ENCODE peak calls at places on chromosomes 6 and 20, in ten cellular contexts. H is sigmoid colon, E is lower lobe of right lung, B is gastrocnemius medialis, R is ovary, W is NB4, Z is Peyer's patch, Q is OCI-LY7, J is GM06990, O is K562. V is an unnamed sample.

GRCh38 chr6:70860044-70860443 is 96.8 kb downstream of the B3GAT2 start:
- DNase-seq in H (no peak), E (no peak), B (no peak), R (no peak), W (no peak), Z (no peak), Q (no peak), J (no peak), O (no peak), V (no peak)

GRCh38 chr20:21179796-21180195 is 53.9 kb downstream of the KIZ start:
- DNase-seq in H (no peak), E (no peak), B (no peak), R (no peak), W (no peak), Z (no peak), Q (no peak), J (no peak), O (no peak), V (no peak)

GRCh38 chr6:34362176-34362575 is 30.3 kb downstream of the NUDT3 start:
- DNase-seq in H (no peak), E (no peak), B (no peak), R (no peak), W (no peak), Z (no peak), Q (no peak), J (no peak), O (no peak), V (no peak)

GRCh38 chr6:44737829-44738528 is 350.5 kb downstream of the CDC5L start:
- DNase-seq in H (no peak), E (no peak), B (no peak), R (no peak), W (no peak), Z (no peak), Q (no peak), J (peak), O (no peak), V (peak)

GRCh38 chr6:110874880-110875547 is 429 bp downstream of the AMD1 start:
- DNase-seq in H (peak), E (peak), B (no peak), R (peak), W (peak), Z (peak), Q (peak), J (peak), O (no peak), V (peak)

GRCh38 chr20:46954490-46955038 is 59.9 kb downstream of the EYA2 start:
- DNase-seq in H (peak), E (no peak), B (peak), R (no peak), W (peak), Z (no peak), Q (no peak), J (no peak), O (no peak), V (no peak)

GRCh38 chr20:52150440-52151258 is 40.9 kb downstream of the ZFP64 start:
- DNase-seq in H (no peak), E (no peak), B (no peak), R (no peak), W (peak), Z (no peak), Q (peak), J (no peak), O (peak), V (peak)

GRCh38 chr6:3133515-3133914 is 15.0 kb downstream of the BPHL start:
- DNase-seq in H (no peak), E (no peak), B (no peak), R (no peak), W (no peak), Z (no peak), Q (no peak), J (no peak), O (no peak), V (no peak)

GRCh38 chr20:50510706-50511401 is 671 bp downstream of the PTPN1 start:
- DNase-seq in H (no peak), E (peak), B (no peak), R (no peak), W (peak), Z (peak), Q (no peak), J (no peak), O (no peak), V (no peak)

GRCh38 chr20:50981714-50982048 is 23.1 kb downstream of the MOCS3 start:
- DNase-seq in H (no peak), E (no peak), B (no peak), R (no peak), W (no peak), Z (no peak), Q (no peak), J (no peak), O (no peak), V (no peak)

GRCh38 chr20:53037621-53038020 is 65.5 kb downstream of the TSHZ2 start:
- DNase-seq in H (no peak), E (no peak), B (no peak), R (no peak), W (no peak), Z (no peak), Q (no peak), J (peak), O (no peak), V (no peak)

GRCh38 chr20:33532753-33533459 is 43.0 kb downstream of the CBFA2T2 start:
- DNase-seq in H (no peak), E (no peak), B (no peak), R (no peak), W (no peak), Z (no peak), Q (no peak), J (no peak), O (no peak), V (no peak)

GRCh38 chr6:47455533-47456209 is 21.9 kb upstream of the CD2AP start:
- DNase-seq in H (no peak), E (no peak), B (no peak), R (no peak), W (no peak), Z (no peak), Q (no peak), J (peak), O (no peak), V (peak)

GRCh38 chr20:63102720-63103375 is 96.1 kb upstream of the BHLHE23 start:
- DNase-seq in H (peak), E (peak), B (no peak), R (no peak), W (no peak), Z (peak), Q (no peak), J (peak), O (no peak), V (peak)

GRCh38 chr20:25066386-25066785 is 8.4 kb upstream of the ACSS1 start:
- DNase-seq in H (no peak), E (no peak), B (peak), R (peak), W (no peak), Z (peak), Q (no peak), J (no peak), O (no peak), V (no peak)

GRCh38 chr6:106608080-106608668 is 21.1 kb downstream of the RTN4IP1 start:
- DNase-seq in H (no peak), E (no peak), B (no peak), R (no peak), W (peak), Z (no peak), Q (peak), J (peak), O (peak), V (peak)

GRCh38 chr6:70103798-70104197 is 199.1 kb downstream of the COL9A1 start:
- DNase-seq in H (no peak), E (no peak), B (no peak), R (no peak), W (peak), Z (no peak), Q (peak), J (no peak), O (peak), V (peak)

GRCh38 chr20:370977-371754 is 9.4 kb upstream of the TRIB3 start:
- DNase-seq in H (no peak), E (no peak), B (no peak), R (no peak), W (peak), Z (no peak), Q (no peak), J (no peak), O (peak), V (no peak)

GRCh38 chr6:25369043-25369442 is 89.9 kb downstream of the CARMIL1 start:
- DNase-seq in H (no peak), E (no peak), B (no peak), R (no peak), W (no peak), Z (no peak), Q (no peak), J (no peak), O (no peak), V (no peak)

GRCh38 chr6:154410215-154410614 is 53.6 kb upstream of the IPCEF1 start:
- DNase-seq in H (no peak), E (no peak), B (no peak), R (no peak), W (no peak), Z (no peak), Q (no peak), J (no peak), O (no peak), V (no peak)

GRCh38 chr20:24691901-24692351 is 222.5 kb downstream of the SYNDIG1 start:
- DNase-seq in H (peak), E (no peak), B (no peak), R (no peak), W (no peak), Z (peak), Q (no peak), J (no peak), O (no peak), V (no peak)

GRCh38 chr6:87728706-87729105 is 26.7 kb upstream of the AKIRIN2 start:
- DNase-seq in H (no peak), E (no peak), B (no peak), R (no peak), W (no peak), Z (no peak), Q (no peak), J (no peak), O (no peak), V (no peak)

GRCh38 chr6:35919827-35920751 is 809 bp downstream of the SRPK1 start:
- DNase-seq in H (peak), E (peak), B (no peak), R (no peak), W (peak), Z (peak), Q (peak), J (peak), O (peak), V (peak)

GRCh38 chr6:84426002-84426705 is 198.7 kb upstream of the CEP162 start:
- DNase-seq in H (no peak), E (no peak), B (no peak), R (no peak), W (no peak), Z (no peak), Q (no peak), J (no peak), O (no peak), V (no peak)

GRCh38 chr6:166204852-166205650 is 37.4 kb upstream of the TBXT start:
- DNase-seq in H (no peak), E (no peak), B (no peak), R (no peak), W (no peak), Z (no peak), Q (peak), J (no peak), O (no peak), V (no peak)

GRCh38 chr6:38599966-38600550 is 39.7 kb downstream of the BTBD9 start:
- DNase-seq in H (no peak), E (no peak), B (no peak), R (no peak), W (no peak), Z (no peak), Q (no peak), J (no peak), O (no peak), V (no peak)

GRCh38 chr6:53440331-53440730 is 91.6 kb upstream of the ELOVL5 start:
- DNase-seq in H (no peak), E (no peak), B (no peak), R (no peak), W (peak), Z (no peak), Q (no peak), J (no peak), O (no peak), V (no peak)

GRCh38 chr6:117558818-117559217 is 43.5 kb downstream of the GOPC start:
- DNase-seq in H (no peak), E (no peak), B (no peak), R (no peak), W (no peak), Z (no peak), Q (no peak), J (no peak), O (no peak), V (no peak)

GRCh38 chr6:128784266-128784665 is 98.7 kb upstream of the LAMA2 start:
- DNase-seq in H (no peak), E (no peak), B (no peak), R (no peak), W (no peak), Z (no peak), Q (no peak), J (no peak), O (no peak), V (no peak)

GRCh38 chr20:50172347-50173013 is 18.1 kb upstream of the CEBPB start:
- DNase-seq in H (peak), E (peak), B (peak), R (peak), W (no peak), Z (peak), Q (no peak), J (no peak), O (peak), V (no peak)

GRCh38 chr6:68635706-68636513 is 828 bp downstream of the ADGRB3 start:
- DNase-seq in H (peak), E (no peak), B (no peak), R (peak), W (no peak), Z (no peak), Q (no peak), J (peak), O (no peak), V (peak)

GRCh38 chr20:2178328-2179232 is 77.0 kb downstream of the STK35 start:
- DNase-seq in H (no peak), E (no peak), B (no peak), R (peak), W (no peak), Z (no peak), Q (no peak), J (no peak), O (no peak), V (no peak)

GRCh38 chr6:2021713-2022125 is 223.7 kb downstream of the GMDS start:
- DNase-seq in H (peak), E (peak), B (peak), R (peak), W (peak), Z (peak), Q (no peak), J (no peak), O (no peak), V (no peak)

GRCh38 chr6:147211349-147211748 is 7.1 kb downstream of the STXBP5 start:
- DNase-seq in H (no peak), E (no peak), B (no peak), R (no peak), W (no peak), Z (no peak), Q (no peak), J (no peak), O (no peak), V (no peak)

GRCh38 chr6:3830806-3831205 is 18.4 kb upstream of the FAM50B start:
- DNase-seq in H (no peak), E (no peak), B (no peak), R (no peak), W (no peak), Z (peak), Q (no peak), J (no peak), O (no peak), V (no peak)

GRCh38 chr6:53858913-53859312 is 64.1 kb downstream of the LRRC1 start:
- DNase-seq in H (no peak), E (no peak), B (no peak), R (no peak), W (no peak), Z (no peak), Q (no peak), J (no peak), O (no peak), V (no peak)

GRCh38 chr20:63331741-63332400 is 29.3 kb downstream of the CHRNA4 start:
- DNase-seq in H (no peak), E (no peak), B (no peak), R (no peak), W (no peak), Z (no peak), Q (no peak), J (no peak), O (no peak), V (no peak)

GRCh38 chr20:36493013-36493800 is 48.1 kb upstream of the MYL9 start:
- DNase-seq in H (no peak), E (no peak), B (peak), R (no peak), W (peak), Z (peak), Q (peak), J (no peak), O (peak), V (no peak)
- TF ChIP-seq CTCF in H (no peak), E (peak), B (peak), R (no peak), W (peak), Z (no peak), Q (peak), J (peak), O (peak), V (peak)

GRCh38 chr6:125539892-125540291 is 209.5 kb upstream of the HEY2 start:
- DNase-seq in H (no peak), E (no peak), B (no peak), R (no peak), W (no peak), Z (no peak), Q (no peak), J (no peak), O (no peak), V (no peak)

GRCh38 chr6:125529061-125529460 is 220.4 kb upstream of the HEY2 start:
- DNase-seq in H (no peak), E (no peak), B (no peak), R (no peak), W (no peak), Z (no peak), Q (no peak), J (no peak), O (no peak), V (no peak)

GRCh38 chr6:125537090-125537489 is 212.3 kb upstream of the HEY2 start:
- DNase-seq in H (no peak), E (no peak), B (no peak), R (no peak), W (no peak), Z (no peak), Q (no peak), J (no peak), O (no peak), V (no peak)

GRCh38 chr6:125533710-125534397 is 215.6 kb upstream of the HEY2 start:
- DNase-seq in H (no peak), E (no peak), B (no peak), R (no peak), W (no peak), Z (no peak), Q (no peak), J (no peak), O (no peak), V (no peak)

DNA sequence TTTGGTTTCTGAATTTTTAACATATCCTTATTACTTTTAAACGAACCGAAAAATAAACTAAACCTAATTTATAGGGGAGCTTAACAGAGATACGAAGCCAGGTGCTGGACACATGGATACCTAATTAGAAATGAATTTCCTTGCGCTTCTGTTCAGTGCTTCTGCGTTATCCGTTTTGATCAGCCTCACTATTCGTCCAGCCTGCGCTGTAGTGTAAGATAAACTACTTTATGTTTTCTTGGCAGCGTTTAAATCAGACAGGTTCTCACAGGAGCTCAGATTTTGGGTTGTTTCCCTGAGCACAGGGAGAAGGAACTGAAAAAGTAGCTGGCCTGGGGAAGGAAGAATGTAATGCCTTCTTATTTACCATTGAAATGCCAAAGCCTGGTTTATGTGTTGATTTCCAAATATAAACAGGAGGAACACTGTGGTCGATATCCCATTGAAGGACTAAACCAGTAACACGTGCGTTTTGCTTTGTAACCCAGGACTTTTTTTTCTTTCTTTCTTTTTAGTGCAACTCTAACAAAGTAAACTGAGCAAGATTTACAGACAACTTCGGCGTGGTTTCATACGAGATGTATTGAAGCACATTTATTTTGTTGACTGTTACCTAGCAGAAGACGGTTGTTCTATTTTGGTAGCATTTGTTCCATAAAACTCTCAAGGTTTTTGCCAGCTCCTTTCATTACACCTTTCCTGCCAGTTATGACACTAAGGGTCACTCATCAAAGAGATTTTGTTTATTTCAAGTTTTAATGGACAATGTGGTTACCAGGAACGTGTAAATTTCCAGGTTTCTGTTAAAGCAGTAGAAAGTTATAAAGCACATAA is 214.8 kb upstream of the HEY2 start:
- DNase-seq in H (no peak), E (no peak), B (no peak), R (no peak), W (no peak), Z (no peak), Q (no peak), J (no peak), O (no peak), V (no peak)
- H3K4me3 ChIP-seq in H (no peak), E (peak), B (peak), R (no peak), W (no peak), Z (no peak), Q (no peak), J (no peak), O (no peak), V (no peak)

GRCh38 chr20:59577037-59577808 is 27.1 kb upstream of the PHACTR3 start:
- DNase-seq in H (peak), E (no peak), B (no peak), R (peak), W (no peak), Z (no peak), Q (no peak), J (no peak), O (peak), V (no peak)

GRCh38 chr20:59574308-59574707 is 30.0 kb upstream of the PHACTR3 start:
- DNase-seq in H (no peak), E (no peak), B (no peak), R (no peak), W (no peak), Z (no peak), Q (no peak), J (no peak), O (no peak), V (no peak)

GRCh38 chr20:59577809-59578601 is 26.3 kb upstream of the PHACTR3 start:
- DNase-seq in H (peak), E (no peak), B (no peak), R (no peak), W (no peak), Z (no peak), Q (no peak), J (no peak), O (no peak), V (no peak)

GRCh38 chr20:59575653-59576052 is 28.7 kb upstream of the PHACTR3 start:
- DNase-seq in H (no peak), E (no peak), B (no peak), R (no peak), W (no peak), Z (no peak), Q (no peak), J (no peak), O (no peak), V (no peak)

GRCh38 chr20:59576216-59576953 is 28.0 kb upstream of the PHACTR3 start:
- DNase-seq in H (no peak), E (no peak), B (no peak), R (no peak), W (no peak), Z (no peak), Q (no peak), J (no peak), O (no peak), V (no peak)
- TF ChIP-seq CTCF in H (no peak), E (no peak), B (no peak), R (no peak), W (no peak), Z (no peak), Q (no peak), J (no peak), O (no peak), V (no peak)

DNA sequence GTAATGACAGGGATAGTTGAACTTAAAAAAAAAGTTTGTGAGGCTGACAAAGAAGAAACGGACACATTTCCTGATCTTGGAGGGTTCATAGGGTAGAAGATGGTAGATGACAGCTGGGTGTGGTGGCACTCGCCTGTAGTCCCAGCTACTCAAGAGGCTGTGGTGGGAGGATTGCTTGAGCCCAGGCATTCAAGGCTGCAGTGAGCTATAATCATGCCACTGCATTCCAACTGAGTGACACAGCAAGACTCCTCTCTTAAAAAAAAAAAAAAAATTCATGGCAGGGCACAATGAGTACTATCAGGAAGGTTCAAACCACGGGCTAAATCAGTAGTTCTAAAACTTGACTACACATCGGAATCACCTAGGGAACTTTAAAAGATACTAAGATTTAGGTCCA is 2.0 kb upstream of the MICA start:
- DNase-seq in H (peak), E (no peak), B (peak), R (peak), W (peak), Z (no peak), Q (no peak), J (no peak), O (no peak), V (peak)
- H3K4me3 ChIP-seq in H (peak), E (peak), B (peak), R (peak), W (peak), Z (no peak), Q (peak), J (peak), O (peak), V (peak)